ENCODE peak calls at places on chromosomes 6 and 20, in five cellular contexts. J, C, N, M and E are unnamed samples.

GRCh38 chr6:11495565-11496145 is 41.9 kb upstream of the TMEM170B start:
- DNase-seq in J (no peak), C (no peak), N (no peak), M (no peak), E (no peak)

GRCh38 chr6:82955841-82956240 is 109.8 kb downstream of the UBE3D start:
- DNase-seq in J (peak), C (no peak), N (no peak), M (no peak), E (no peak)

GRCh38 chr6:99802396-99803031 is 191.5 kb downstream of the MCHR2 start:
- DNase-seq in J (no peak), C (no peak), N (no peak), M (no peak), E (no peak)

GRCh38 chr20:41169791-41170351 is 32.5 kb downstream of the PLCG1 start:
- DNase-seq in J (peak), C (no peak), N (no peak), M (no peak), E (no peak)

GRCh38 chr6:124524821-124525220 is 437.4 kb upstream of the RNF217 start:
- DNase-seq in J (no peak), C (no peak), N (no peak), M (no peak), E (no peak)

GRCh38 chr6:117513174-117513573 is 30.7 kb downstream of the DCBLD1 start:
- DNase-seq in J (no peak), C (no peak), N (no peak), M (no peak), E (peak)

GRCh38 chr6:32096087-32096393 is 13.1 kb downstream of the TNXB start:
- DNase-seq in J (no peak), C (no peak), N (no peak), M (no peak), E (no peak)

GRCh38 chr20:38714308-38714707 is 10.0 kb upstream of the SLC32A1 start:
- DNase-seq in J (no peak), C (no peak), N (no peak), M (no peak), E (no peak)

GRCh38 chr6:154974485-154975149 is 20.5 kb upstream of the TIAM2 start:
- DNase-seq in J (no peak), C (no peak), N (no peak), M (no peak), E (no peak)

GRCh38 chr6:41622210-41622990 is 15.9 kb upstream of the MDFI start:
- DNase-seq in J (no peak), C (no peak), N (no peak), M (no peak), E (no peak)

GRCh38 chr20:53077373-53078205 is 105.4 kb downstream of the TSHZ2 start:
- DNase-seq in J (peak), C (no peak), N (no peak), M (no peak), E (peak)

GRCh38 chr6:100311707-100312266 is 152.9 kb downstream of the SIM1 start:
- DNase-seq in J (no peak), C (no peak), N (no peak), M (no peak), E (no peak)

GRCh38 chr6:166313255-166314070 is 5.3 kb upstream of the PRR18 start:
- DNase-seq in J (peak), C (no peak), N (peak), M (no peak), E (peak)

GRCh38 chr6:14992382-14992781 is 253.5 kb upstream of the JARID2 start:
- DNase-seq in J (no peak), C (no peak), N (no peak), M (no peak), E (no peak)

GRCh38 chr6:79984261-79984660 is 20.2 kb upstream of the TTK start:
- DNase-seq in J (peak), C (no peak), N (no peak), M (no peak), E (no peak)

GRCh38 chr6:1787894-1788293 is 178.2 kb downstream of the FOXC1 start:
- DNase-seq in J (peak), C (no peak), N (no peak), M (no peak), E (no peak)

GRCh38 chr6:7166410-7167293 is 58.9 kb downstream of the RREB1 start:
- DNase-seq in J (no peak), C (no peak), N (no peak), M (no peak), E (no peak)

GRCh38 chr20:19274412-19275015 is 62.1 kb downstream of the SLC24A3 start:
- DNase-seq in J (no peak), C (no peak), N (no peak), M (no peak), E (no peak)

GRCh38 chr6:111565316-111566221 is 40.1 kb downstream of the TRAF3IP2 start:
- DNase-seq in J (peak), C (peak), N (peak), M (no peak), E (no peak)

GRCh38 chr20:51624157-51624731 is 81.7 kb upstream of the NFATC2 start:
- DNase-seq in J (peak), C (peak), N (peak), M (peak), E (peak)

GRCh38 chr6:159094444-159095252 is 49.9 kb upstream of the TAGAP start:
- DNase-seq in J (no peak), C (peak), N (peak), M (no peak), E (no peak)

GRCh38 chr6:44094403-44095242 is 32.6 kb downstream of the MRPL14 start:
- DNase-seq in J (no peak), C (no peak), N (no peak), M (no peak), E (no peak)

GRCh38 chr20:4083103-4083864 is 67.9 kb upstream of the RNF24 start:
- DNase-seq in J (no peak), C (no peak), N (no peak), M (no peak), E (no peak)

GRCh38 chr20:52305029-52305645 is 113.6 kb upstream of the ZFP64 start:
- DNase-seq in J (peak), C (no peak), N (no peak), M (no peak), E (no peak)

GRCh38 chr20:45801851-45802250 is 10.1 kb downstream of the DNTTIP1 start:
- DNase-seq in J (no peak), C (no peak), N (no peak), M (no peak), E (no peak)

GRCh38 chr20:3652646-3653596 is 10.3 kb downstream of the GFRA4 start:
- DNase-seq in J (no peak), C (no peak), N (no peak), M (no peak), E (no peak)

GRCh38 chr6:165834613-165835259 is 171.7 kb upstream of the PDE10A start:
- DNase-seq in J (peak), C (no peak), N (no peak), M (no peak), E (peak)

GRCh38 chr6:53199156-53199555 is 50.5 kb upstream of the GCM1 start:
- DNase-seq in J (no peak), C (no peak), N (peak), M (no peak), E (no peak)

GRCh38 chr6:16006681-16007080 is 122.2 kb upstream of the MYLIP start:
- DNase-seq in J (no peak), C (no peak), N (no peak), M (no peak), E (no peak)

GRCh38 chr6:74964871-74965441 is 240.9 kb downstream of the COL12A1 start:
- DNase-seq in J (no peak), C (no peak), N (no peak), M (no peak), E (no peak)

GRCh38 chr6:117089604-117090003 is 175.8 kb upstream of the VGLL2 start:
- DNase-seq in J (no peak), C (no peak), N (no peak), M (no peak), E (no peak)

GRCh38 chr6:46490425-46491200 is 636 bp downstream of the RCAN2 start:
- DNase-seq in J (peak), C (no peak), N (peak), M (peak), E (peak)

GRCh38 chr20:51631011-51631950 is 88.8 kb upstream of the NFATC2 start:
- DNase-seq in J (peak), C (no peak), N (no peak), M (no peak), E (peak)

GRCh38 chr6:96811136-96811535 is 26.1 kb downstream of the GPR63 start:
- DNase-seq in J (no peak), C (no peak), N (no peak), M (no peak), E (no peak)

GRCh38 chr6:56865081-56865875 is 89.6 kb upstream of the BEND6 start:
- DNase-seq in J (no peak), C (no peak), N (no peak), M (no peak), E (no peak)

GRCh38 chr6:39543117-39543516 is 182.1 kb downstream of the KIF6 start:
- DNase-seq in J (no peak), C (no peak), N (no peak), M (no peak), E (peak)

GRCh38 chr6:44059359-44060342 is 67.6 kb downstream of the MRPL14 start:
- DNase-seq in J (peak), C (no peak), N (no peak), M (no peak), E (no peak)

GRCh38 chr6:16742116-16742515 is 19.1 kb downstream of the ATXN1 start:
- DNase-seq in J (no peak), C (no peak), N (no peak), M (no peak), E (no peak)

GRCh38 chr6:160912411-160912810 is 79.2 kb upstream of the MAP3K4 start:
- DNase-seq in J (no peak), C (no peak), N (no peak), M (no peak), E (no peak)

GRCh38 chr6:25660512-25660911 is 8.5 kb downstream of the SCGN start:
- DNase-seq in J (peak), C (no peak), N (no peak), M (no peak), E (peak)